ENCODE peak calls at places on chromosomes 2 and 18, in four cellular contexts. Y is K562, R is HepG2, N is GM12878. B is an unnamed sample.

GRCh38 chr2:47617523-47618271 is 165.2 kb upstream of the MSH6 start:
- DNase-seq in N (no peak), Y (no peak), R (no peak), B (no peak)

GRCh38 chr2:39568561-39569006 is 97.1 kb upstream of the TMEM178A start:
- DNase-seq in R (peak; percentile 56), N (no peak), Y (no peak), B (no peak)

GRCh38 chr2:106843001-106843909 is 42.7 kb downstream of the ST6GAL2 start:
- DNase-seq in R (no peak), N (no peak), Y (no peak), B (no peak)

GRCh38 chr18:26792661-26793060 is 72.8 kb downstream of the AQP4 start:
- DNase-seq in Y (no peak), R (peak; percentile 13), N (no peak), B (no peak)

GRCh38 chr18:73352546-73352945 is 484.8 kb upstream of the NETO1 start:
- DNase-seq in N (no peak), R (no peak), Y (no peak), B (no peak)

GRCh38 chr2:150663143-150663542 is 175.7 kb upstream of the RND3 start:
- DNase-seq in N (no peak), R (no peak), Y (no peak), B (no peak)

GRCh38 chr2:170814551-170815245 is 2.0 kb upstream of the GAD1 start:
- DNase-seq in N (no peak), Y (no peak), R (no peak), B (no peak)

GRCh38 chr18:13574355-13574754 is 152.0 kb downstream of the FAM210A start:
- DNase-seq in R (no peak), N (no peak), Y (no peak), B (no peak)

GRCh38 chr2:222942977-222943376 is 82.1 kb downstream of the ACSL3 start:
- DNase-seq in Y (no peak), R (no peak), N (no peak), B (no peak)

GRCh38 chr2:149692837-149693518 is 105.4 kb upstream of the MMADHC start:
- DNase-seq in R (no peak), Y (no peak), N (no peak), B (no peak)

GRCh38 chr2:48399828-48400552 is 130.0 kb upstream of the STON1 start:
- DNase-seq in N (no peak), R (no peak), Y (no peak), B (no peak)

GRCh38 chr2:73700661-73701447 is 36.3 kb downstream of the TPRKB start:
- DNase-seq in R (no peak), N (no peak), Y (peak; percentile 58), B (no peak)

GRCh38 chr2:71935291-71935848 is 212.3 kb downstream of the CYP26B1 start:
- DNase-seq in R (no peak), Y (peak; percentile 3), N (no peak), B (peak; percentile 2)

GRCh38 chr2:162013514-162014205 is 60.4 kb downstream of the DPP4 start:
- DNase-seq in N (no peak), Y (no peak), R (no peak), B (no peak)

GRCh38 chr2:54429811-54430600 is 26.1 kb upstream of the SPTBN1 start:
- DNase-seq in Y (peak; percentile 62), R (no peak), N (no peak), B (no peak)

GRCh38 chr2:112166801-112167499 is 28.8 kb downstream of the FBLN7 start:
- DNase-seq in N (no peak), R (no peak), Y (no peak), B (no peak)

GRCh38 chr2:55223958-55224760 is 7.9 kb downstream of the CLHC1 start:
- DNase-seq in Y (peak; percentile 33), R (no peak), N (no peak), B (peak; percentile 7)

GRCh38 chr18:48621240-48621639 is 82.4 kb downstream of the CTIF start:
- DNase-seq in R (no peak), N (no peak), Y (no peak), B (no peak)

GRCh38 chr18:468841-469796 is 31.4 kb downstream of the COLEC12 start:
- DNase-seq in N (no peak), Y (no peak), R (peak; percentile 16), B (no peak)

GRCh38 chr2:235596272-235596671 is 102.4 kb downstream of the AGAP1 start:
- DNase-seq in Y (no peak), R (no peak), N (no peak), B (no peak)

GRCh38 chr18:11989966-11990380 is 8.7 kb downstream of the IMPA2 start:
- DNase-seq in Y (no peak), R (no peak), N (no peak), B (no peak)

GRCh38 chr2:218081695-218082094 is 12.6 kb downstream of the RUFY4 start:
- DNase-seq in R (no peak), N (no peak), Y (no peak), B (no peak)

GRCh38 chr18:74531043-74531442 is 3.3 kb upstream of the CNDP1 start:
- DNase-seq in N (no peak), R (no peak), Y (no peak), B (no peak)

GRCh38 chr18:74534981-74535649 is 815 bp downstream of the CNDP1 start:
- DNase-seq in Y (no peak), N (peak; percentile 11), R (no peak), B (no peak)

GRCh38 chr18:74532511-74533025 is 1.7 kb upstream of the CNDP1 start:
- DNase-seq in R (no peak), Y (no peak), N (no peak), B (no peak)

GRCh38 chr18:74534150-74534969 is at the start of gene CNDP1:
- DNase-seq in Y (no peak), N (no peak), R (no peak), B (no peak)

GRCh38 chr18:74533666-74534065 is 634 bp upstream of the CNDP1 start:
- DNase-seq in Y (no peak), R (no peak), N (no peak), B (no peak)
- TF ChIP-seq BHLHE40 in Y (no peak), R (no peak), N (no peak), B (no peak)

GRCh38 chr18:76805221-76805620 is 17.1 kb upstream of the ZNF236 start:
- DNase-seq in Y (no peak), R (peak; percentile 38), N (no peak), B (no peak)
- TF ChIP-seq SP1 in Y (no peak), R (no peak), N (no peak), B (no peak)

GRCh38 chr2:238848566-238848940 is 668 bp downstream of the TWIST2 start:
- DNase-seq in R (no peak), N (no peak), Y (no peak), B (no peak)

GRCh38 chr2:238845583-238846480 is 2.1 kb upstream of the TWIST2 start:
- DNase-seq in N (no peak), Y (no peak), R (no peak), B (no peak)

GRCh38 chr2:238847841-238848565 is at the start of gene TWIST2:
- DNase-seq in Y (no peak), R (no peak), N (no peak), B (no peak)

GRCh38 chr2:238847432-238847801 is 468 bp upstream of the TWIST2 start:
- DNase-seq in R (no peak), Y (no peak), N (no peak), B (no peak)

GRCh38 chr2:238846503-238847431 is 1.1 kb upstream of the TWIST2 start:
- DNase-seq in N (no peak), R (no peak), Y (no peak), B (no peak)
- TF ChIP-seq BHLHE40 in N (no peak), R (no peak), Y (no peak), B (no peak)

DNA sequence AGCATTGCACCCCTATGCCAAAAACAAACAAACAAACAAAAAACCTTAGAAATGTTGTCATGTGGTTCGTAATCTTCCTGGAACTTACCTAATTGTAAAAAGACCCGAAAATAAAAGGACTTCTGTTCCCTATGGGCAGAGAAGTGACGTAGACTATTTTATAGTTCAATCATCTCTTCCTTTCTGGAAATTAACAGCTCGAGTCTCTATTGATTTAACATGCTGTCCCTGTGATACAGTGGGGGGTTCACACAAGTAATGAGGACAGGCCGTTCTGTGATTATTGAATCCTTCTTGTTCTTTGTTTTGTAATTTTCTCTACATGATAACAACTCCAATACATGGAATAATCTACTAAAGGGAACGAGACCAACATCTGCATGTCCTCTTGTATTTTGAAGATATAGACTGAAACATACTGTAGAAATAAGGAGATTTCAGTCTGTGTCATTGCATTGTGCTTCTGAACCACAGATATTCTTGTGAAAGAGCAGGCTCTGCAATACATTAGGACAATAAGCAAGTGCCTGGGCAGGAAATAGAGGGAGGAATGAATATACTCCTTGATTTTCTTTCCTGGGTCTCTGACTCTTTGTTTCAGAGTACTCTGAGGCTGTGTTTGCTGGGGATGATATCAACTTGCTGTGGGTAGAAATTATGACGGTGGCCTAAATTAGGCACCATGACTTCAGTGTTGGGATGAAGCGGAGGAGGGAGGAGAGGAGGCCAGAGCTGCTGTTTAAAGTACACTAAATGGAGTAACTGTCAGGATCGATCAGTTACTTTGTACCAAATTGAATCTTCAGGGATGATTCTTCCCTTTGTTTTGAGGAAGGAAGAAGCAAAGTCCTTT is 65.7 kb upstream of the PPM1B start:
- DNase-seq in Y (no peak), R (no peak), N (no peak), B (no peak)
- TF ChIP-seq SP1 in Y (no peak), R (no peak), N (no peak), B (no peak)

GRCh38 chr2:195741191-195741590 is 84.2 kb downstream of the SLC39A10 start:
- DNase-seq in N (no peak), R (no peak), Y (no peak), B (no peak)
- TF ChIP-seq BHLHE40 in N (no peak), R (no peak), Y (no peak), B (no peak)

GRCh38 chr2:202756598-202756997 is 115.0 kb downstream of the ICA1L start:
- DNase-seq in N (no peak), R (no peak), Y (no peak), B (no peak)
- TF ChIP-seq SP1 in N (no peak), R (no peak), Y (no peak), B (no peak)

GRCh38 chr2:152335016-152335850 is at the start of gene FMNL2:
- DNase-seq in R (peak; percentile 88), Y (peak; percentile 81), N (peak; percentile 24), B (peak; percentile 90)
- TF ChIP-seq BHLHE40 in R (no peak), Y (no peak), N (no peak), B (no peak)

DNA sequence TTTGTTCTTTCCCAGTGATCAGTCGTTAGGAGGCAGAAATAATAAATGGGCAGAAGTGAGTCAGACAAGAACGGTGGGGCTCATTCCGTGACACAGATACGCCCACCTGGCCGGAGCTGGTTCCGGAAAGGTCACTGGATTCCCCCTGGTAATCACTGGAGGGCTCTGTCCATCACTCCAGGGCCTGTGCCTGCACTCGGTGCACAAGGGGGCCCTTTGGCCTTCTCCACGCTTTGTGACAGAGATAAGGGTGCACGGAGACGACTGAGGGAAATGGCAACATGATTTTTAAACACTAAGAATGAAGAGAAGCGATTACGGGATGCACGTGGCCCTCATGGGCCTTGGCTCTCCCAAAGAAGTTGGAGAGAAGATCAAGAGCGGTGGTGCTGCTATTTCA is 84.4 kb downstream of the PTGR3 start:
- DNase-seq in Y (no peak), R (no peak), N (no peak), B (no peak)
- TF ChIP-seq SP1 in Y (no peak), R (no peak), N (no peak), B (no peak)